ENCODE peak calls at places on chromosomes 13 and 19, in seven cellular contexts. D is left lung; P is heart right ventricle; J is left ventricle myocardium inferior; G is astrocyte; U is CD8-positive, alpha-beta memory T cell; A is cardiac muscle cell. H is an unnamed sample.

GRCh38 chr19:10226376-10227214 is 4.5 kb downstream of the S1PR2 start:
- DNase-seq in D (peak; percentile 78), P (peak; percentile 66), J (peak; percentile 83), G (peak; percentile 54), U (no peak), A (no peak), H (no peak)

GRCh38 chr13:31950121-31950810 is 81.3 kb upstream of the FRY start:
- DNase-seq in D (no peak), P (no peak), J (no peak), G (no peak), U (no peak), A (no peak), H (no peak)

GRCh38 chr13:46953331-46953730 is 56.5 kb upstream of the HTR2A start:
- DNase-seq in D (no peak), P (no peak), J (no peak), G (no peak), U (no peak), A (no peak), H (no peak)

GRCh38 chr19:18304496-18305312 is 18.2 kb downstream of the LSM4 start:
- DNase-seq in D (peak; percentile 86), P (peak; percentile 89), J (peak; percentile 89), G (peak; percentile 70), U (peak; percentile 80), A (peak; percentile 68), H (peak; percentile 72)

GRCh38 chr13:101394597-101394996 is 21.7 kb downstream of the NALCN start:
- DNase-seq in D (no peak), P (no peak), J (no peak), G (no peak), U (no peak), A (no peak), H (no peak)

GRCh38 chr19:51368366-51369282 is at the start of gene CLDND2:
- DNase-seq in D (no peak), P (no peak), J (no peak), G (no peak), U (peak; percentile 45), A (no peak), H (no peak)

GRCh38 chr13:73708393-73708985 is 425.7 kb downstream of the KLF12 start:
- DNase-seq in D (no peak), P (peak; percentile 38), J (no peak), G (peak; percentile 52), U (peak; percentile 35), A (peak; percentile 68), H (peak; percentile 8)

GRCh38 chr13:74000906-74001305 is 133.3 kb downstream of the KLF12 start:
- DNase-seq in D (no peak), P (no peak), J (no peak), G (no peak), U (no peak), A (no peak), H (no peak)

GRCh38 chr19:18053571-18054219 is 33.0 kb downstream of the IL12RB1 start:
- DNase-seq in D (no peak), P (no peak), J (no peak), G (peak; percentile 41), U (no peak), A (no peak), H (no peak)

GRCh38 chr19:35935911-35936737 is at the start of gene LRFN3:
- DNase-seq in D (peak; percentile 65), P (peak; percentile 67), J (peak; percentile 78), G (peak; percentile 52), U (no peak), A (peak; percentile 93), H (peak; percentile 22)

GRCh38 chr19:45881082-45881908 is 4.6 kb downstream of the IRF2BP1 start:
- DNase-seq in D (no peak), P (no peak), J (no peak), G (no peak), U (no peak), A (no peak), H (no peak)

GRCh38 chr13:113768018-113768905 is 9.2 kb downstream of the TMEM255B start:
- DNase-seq in D (no peak), P (no peak), J (no peak), G (no peak), U (no peak), A (no peak), H (no peak)

GRCh38 chr19:41219924-41220567 is 1.0 kb downstream of the AXL start:
- DNase-seq in D (no peak), P (peak; percentile 59), J (peak; percentile 50), G (peak; percentile 43), U (no peak), A (peak; percentile 19), H (no peak)

GRCh38 chr13:76798037-76798436 is 88.2 kb downstream of the KCTD12 start:
- DNase-seq in D (peak; percentile 39), P (no peak), J (no peak), G (no peak), U (no peak), A (no peak), H (no peak)

GRCh38 chr13:23608704-23609413 is 38.6 kb downstream of the TNFRSF19 start:
- DNase-seq in D (peak; percentile 51), P (peak; percentile 59), J (peak; percentile 59), G (no peak), U (no peak), A (no peak), H (no peak)

GRCh38 chr13:98984118-98984517 is 6.3 kb upstream of the DOCK9 start:
- DNase-seq in D (no peak), P (no peak), J (no peak), G (no peak), U (no peak), A (no peak), H (no peak)

GRCh38 chr19:16889429-16889882 is 657 bp downstream of the F2RL3 start:
- DNase-seq in D (no peak), P (peak; percentile 52), J (peak; percentile 55), G (no peak), U (no peak), A (no peak), H (no peak)

GRCh38 chr13:108835082-108835481 is 205.7 kb downstream of the MYO16 start:
- DNase-seq in D (no peak), P (no peak), J (no peak), G (no peak), U (no peak), A (no peak), H (no peak)

DNA sequence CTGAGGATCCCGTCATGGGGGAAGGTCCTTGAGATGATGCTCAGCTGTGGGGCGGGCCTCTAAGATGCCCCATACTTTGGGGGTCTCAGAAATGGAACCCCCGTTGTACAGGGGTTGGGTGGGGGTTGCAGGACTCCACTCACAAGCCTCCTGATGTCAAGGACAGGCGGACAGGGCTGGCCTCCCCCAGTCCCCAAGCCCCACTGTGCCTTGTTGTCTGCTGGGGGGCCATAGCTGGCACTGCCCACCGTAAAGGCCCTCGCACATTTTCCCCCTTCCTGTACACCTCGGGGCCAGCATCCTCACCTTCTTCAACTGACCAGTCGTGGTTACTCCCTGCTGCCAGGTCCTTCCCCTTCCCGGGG is 2.7 kb downstream of the SNAPC2 start:
- DNase-seq in D (no peak), P (no peak), J (no peak), G (no peak), U (no peak), A (no peak), H (no peak)
- H3K4me1 ChIP-seq in D (peaks cover 60% of the 10 kb centered on the region), P (peaks cover 20% of the 10 kb centered on the region), J (peaks cover 71% of the 10 kb centered on the region), G (peaks cover 24% of the 10 kb centered on the region), U (peaks cover 34% of the 10 kb centered on the region), A (peaks cover 4% of the 10 kb centered on the region), H (peaks cover 36% of the 10 kb centered on the region)

GRCh38 chr19:658059-658839 is 4.8 kb downstream of the RNF126 start:
- DNase-seq in D (no peak), P (no peak), J (no peak), G (no peak), U (no peak), A (no peak), H (no peak)
- H3K36me3 ChIP-seq in D (peaks cover 46% of the 10 kb centered on the region), P (no peaks in the 10 kb centered on the region), J (peaks cover 13% of the 10 kb centered on the region), G (peaks cover 4% of the 10 kb centered on the region), U (peaks cover 5% of the 10 kb centered on the region), A (no peaks in the 10 kb centered on the region), H (peaks cover 40% of the 10 kb centered on the region)

GRCh38 chr19:47316513-47316912 is 6.9 kb downstream of the C5AR1 start:
- DNase-seq in D (no peak), P (no peak), J (no peak), G (no peak), U (no peak), A (no peak), H (no peak)
- H3K4me3 ChIP-seq in D (no peak overlapping the region), P (no peak overlapping the region), J (no peak overlapping the region), G (no peak overlapping the region), U (no peak overlapping the region), A (no peak overlapping the region), H (no peak overlapping the region)

GRCh38 chr19:43784251-43784980 is 3.6 kb upstream of the KCNN4 start:
- DNase-seq in D (peak; percentile 75), P (no peak), J (no peak), G (peak; percentile 83), U (no peak), A (no peak), H (peak; percentile 57)
- H3K4me1 ChIP-seq in D (peaks cover 31% of the 10 kb centered on the region), P (peaks cover 4% of the 10 kb centered on the region), J (peaks cover 5% of the 10 kb centered on the region), G (peaks cover 35% of the 10 kb centered on the region), U (peaks cover 38% of the 10 kb centered on the region), A (no peaks in the 10 kb centered on the region), H (peaks cover 37% of the 10 kb centered on the region)

H was measured in effector memory CD4-positive, alpha-beta T cell.